ENCODE peak calls at places on chromosomes 3 and 15, in seven cellular contexts. One of them, this sample, is unnamed.
A peak's percentile ranks its signal among the peaks of the same experiment; 100 is the strongest.

GRCh38 chr15:96409231-96410138 is 79.0 kb downstream of the NR2F2 start:
- DNase-seq in dermis blood vessel endothelial cell: peak; percentile 29
- DNase-seq in aorta: no peak
- DNase-seq in NAMALWA: no peak
- DNase-seq in activated CD4-positive, CD25-positive, alpha-beta regulatory T cell: no peak
- DNase-seq in NCI-H187 treated with DMSO at 0.1 percent for 48 hours: no peak
- DNase-seq in tibial nerve: no peak
- DNase-seq in this sample: no peak

GRCh38 chr3:142447308-142447851 is 457 bp downstream of the XRN1 start:
- DNase-seq in dermis blood vessel endothelial cell: peak; percentile 55
- DNase-seq in aorta: peak; percentile 55
- DNase-seq in NAMALWA: peak; percentile 66
- DNase-seq in activated CD4-positive, CD25-positive, alpha-beta regulatory T cell: peak; percentile 20
- DNase-seq in NCI-H187 treated with DMSO at 0.1 percent for 48 hours: no peak
- DNase-seq in tibial nerve: no peak
- DNase-seq in this sample: peak; percentile 70

GRCh38 chr3:107064445-107065060 is 312.7 kb upstream of the CCDC54 start:
- DNase-seq in dermis blood vessel endothelial cell: peak; percentile 91
- DNase-seq in aorta: peak; percentile 60
- DNase-seq in NAMALWA: peak; percentile 83
- DNase-seq in activated CD4-positive, CD25-positive, alpha-beta regulatory T cell: peak; percentile 35
- DNase-seq in NCI-H187 treated with DMSO at 0.1 percent for 48 hours: peak; percentile 51
- DNase-seq in tibial nerve: peak; percentile 52
- DNase-seq in this sample: peak; percentile 86

GRCh38 chr15:77025941-77026411 is 31.1 kb downstream of the PSTPIP1 start:
- DNase-seq in dermis blood vessel endothelial cell: no peak
- DNase-seq in aorta: peak; percentile 17
- DNase-seq in NAMALWA: no peak
- DNase-seq in activated CD4-positive, CD25-positive, alpha-beta regulatory T cell: no peak
- DNase-seq in NCI-H187 treated with DMSO at 0.1 percent for 48 hours: no peak
- DNase-seq in tibial nerve: no peak
- DNase-seq in this sample: no peak

GRCh38 chr3:9301091-9301490 is 51.6 kb upstream of the SRGAP3 start:
- DNase-seq in dermis blood vessel endothelial cell: no peak
- DNase-seq in aorta: no peak
- DNase-seq in NAMALWA: no peak
- DNase-seq in activated CD4-positive, CD25-positive, alpha-beta regulatory T cell: no peak
- DNase-seq in NCI-H187 treated with DMSO at 0.1 percent for 48 hours: no peak
- DNase-seq in tibial nerve: no peak
- DNase-seq in this sample: no peak

GRCh38 chr3:57840445-57840844 is 84.3 kb downstream of the SLMAP start:
- DNase-seq in dermis blood vessel endothelial cell: no peak
- DNase-seq in aorta: no peak
- DNase-seq in NAMALWA: no peak
- DNase-seq in activated CD4-positive, CD25-positive, alpha-beta regulatory T cell: no peak
- DNase-seq in NCI-H187 treated with DMSO at 0.1 percent for 48 hours: no peak
- DNase-seq in tibial nerve: no peak
- DNase-seq in this sample: no peak

GRCh38 chr3:170876537-170876936 is 6.5 kb upstream of the RPL22L1 start:
- DNase-seq in dermis blood vessel endothelial cell: no peak
- DNase-seq in aorta: no peak
- DNase-seq in NAMALWA: no peak
- DNase-seq in activated CD4-positive, CD25-positive, alpha-beta regulatory T cell: no peak
- DNase-seq in NCI-H187 treated with DMSO at 0.1 percent for 48 hours: no peak
- DNase-seq in tibial nerve: no peak
- DNase-seq in this sample: peak; percentile 9

GRCh38 chr3:98536456-98537017 is 4.8 kb downstream of the GPR15 start:
- DNase-seq in dermis blood vessel endothelial cell: no peak
- DNase-seq in aorta: no peak
- DNase-seq in NAMALWA: no peak
- DNase-seq in activated CD4-positive, CD25-positive, alpha-beta regulatory T cell: no peak
- DNase-seq in NCI-H187 treated with DMSO at 0.1 percent for 48 hours: no peak
- DNase-seq in tibial nerve: no peak
- DNase-seq in this sample: no peak

GRCh38 chr3:111829023-111829422 is 30.0 kb upstream of the PHLDB2 start:
- DNase-seq in dermis blood vessel endothelial cell: no peak
- DNase-seq in aorta: no peak
- DNase-seq in NAMALWA: no peak
- DNase-seq in activated CD4-positive, CD25-positive, alpha-beta regulatory T cell: no peak
- DNase-seq in NCI-H187 treated with DMSO at 0.1 percent for 48 hours: no peak
- DNase-seq in tibial nerve: no peak
- DNase-seq in this sample: no peak

GRCh38 chr15:64775551-64776401 is at the start of gene RBPMS2:
- DNase-seq in dermis blood vessel endothelial cell: no peak
- DNase-seq in aorta: no peak
- DNase-seq in NAMALWA: no peak
- DNase-seq in activated CD4-positive, CD25-positive, alpha-beta regulatory T cell: no peak
- DNase-seq in NCI-H187 treated with DMSO at 0.1 percent for 48 hours: no peak
- DNase-seq in tibial nerve: no peak
- DNase-seq in this sample: no peak

GRCh38 chr15:83733206-83733605 is 79.3 kb downstream of the ADAMTSL3 start:
- DNase-seq in dermis blood vessel endothelial cell: no peak
- DNase-seq in aorta: no peak
- DNase-seq in NAMALWA: no peak
- DNase-seq in activated CD4-positive, CD25-positive, alpha-beta regulatory T cell: no peak
- DNase-seq in NCI-H187 treated with DMSO at 0.1 percent for 48 hours: no peak
- DNase-seq in tibial nerve: no peak
- DNase-seq in this sample: no peak

GRCh38 chr3:173893835-173894234 is 496.3 kb downstream of the NLGN1 start:
- DNase-seq in dermis blood vessel endothelial cell: no peak
- DNase-seq in aorta: no peak
- DNase-seq in NAMALWA: no peak
- DNase-seq in activated CD4-positive, CD25-positive, alpha-beta regulatory T cell: no peak
- DNase-seq in NCI-H187 treated with DMSO at 0.1 percent for 48 hours: no peak
- DNase-seq in tibial nerve: no peak
- DNase-seq in this sample: no peak

GRCh38 chr3:116316781-116317180 is 128.5 kb downstream of the LSAMP start:
- DNase-seq in dermis blood vessel endothelial cell: no peak
- DNase-seq in aorta: no peak
- DNase-seq in NAMALWA: no peak
- DNase-seq in activated CD4-positive, CD25-positive, alpha-beta regulatory T cell: no peak
- DNase-seq in NCI-H187 treated with DMSO at 0.1 percent for 48 hours: no peak
- DNase-seq in tibial nerve: no peak
- DNase-seq in this sample: no peak

GRCh38 chr3:61589856-61590255 is 28.5 kb downstream of the PTPRG start:
- DNase-seq in dermis blood vessel endothelial cell: peak; percentile 9
- DNase-seq in aorta: no peak
- DNase-seq in NAMALWA: no peak
- DNase-seq in activated CD4-positive, CD25-positive, alpha-beta regulatory T cell: no peak
- DNase-seq in NCI-H187 treated with DMSO at 0.1 percent for 48 hours: no peak
- DNase-seq in tibial nerve: no peak
- DNase-seq in this sample: no peak

GRCh38 chr15:63582179-63582578 is 15.0 kb upstream of the FBXL22 start:
- DNase-seq in dermis blood vessel endothelial cell: no peak
- DNase-seq in aorta: no peak
- DNase-seq in NAMALWA: no peak
- DNase-seq in activated CD4-positive, CD25-positive, alpha-beta regulatory T cell: no peak
- DNase-seq in NCI-H187 treated with DMSO at 0.1 percent for 48 hours: no peak
- DNase-seq in tibial nerve: no peak
- DNase-seq in this sample: no peak

GRCh38 chr3:5292512-5292911 is 105.0 kb downstream of the EDEM1 start:
- DNase-seq in dermis blood vessel endothelial cell: no peak
- DNase-seq in aorta: no peak
- DNase-seq in NAMALWA: no peak
- DNase-seq in activated CD4-positive, CD25-positive, alpha-beta regulatory T cell: no peak
- DNase-seq in NCI-H187 treated with DMSO at 0.1 percent for 48 hours: no peak
- DNase-seq in tibial nerve: no peak
- DNase-seq in this sample: no peak

GRCh38 chr3:160183375-160184076 is 41.7 kb upstream of the C3orf80 start:
- DNase-seq in dermis blood vessel endothelial cell: no peak
- DNase-seq in aorta: no peak
- DNase-seq in NAMALWA: no peak
- DNase-seq in activated CD4-positive, CD25-positive, alpha-beta regulatory T cell: no peak
- DNase-seq in NCI-H187 treated with DMSO at 0.1 percent for 48 hours: no peak
- DNase-seq in tibial nerve: no peak
- DNase-seq in this sample: no peak

GRCh38 chr3:131356006-131356405 is 25.6 kb upstream of the NUDT16 start:
- DNase-seq in dermis blood vessel endothelial cell: no peak
- DNase-seq in aorta: no peak
- DNase-seq in NAMALWA: no peak
- DNase-seq in activated CD4-positive, CD25-positive, alpha-beta regulatory T cell: no peak
- DNase-seq in NCI-H187 treated with DMSO at 0.1 percent for 48 hours: no peak
- DNase-seq in tibial nerve: no peak
- DNase-seq in this sample: no peak

GRCh38 chr3:150238995-150239612 is 169.0 kb upstream of the TSC22D2 start:
- DNase-seq in dermis blood vessel endothelial cell: no peak
- DNase-seq in aorta: no peak
- DNase-seq in NAMALWA: no peak
- DNase-seq in activated CD4-positive, CD25-positive, alpha-beta regulatory T cell: no peak
- DNase-seq in NCI-H187 treated with DMSO at 0.1 percent for 48 hours: peak; percentile 12
- DNase-seq in tibial nerve: no peak
- DNase-seq in this sample: no peak

GRCh38 chr3:188817920-188818239 is 353.9 kb upstream of the TPRG1 start:
- DNase-seq in dermis blood vessel endothelial cell: no peak
- DNase-seq in aorta: no peak
- DNase-seq in NAMALWA: no peak
- DNase-seq in activated CD4-positive, CD25-positive, alpha-beta regulatory T cell: no peak
- DNase-seq in NCI-H187 treated with DMSO at 0.1 percent for 48 hours: no peak
- DNase-seq in tibial nerve: no peak
- DNase-seq in this sample: no peak

GRCh38 chr3:155870945-155871745 is 695 bp downstream of the GMPS start:
- DNase-seq in dermis blood vessel endothelial cell: peak; percentile 54
- DNase-seq in aorta: peak; percentile 75
- DNase-seq in NAMALWA: peak; percentile 46
- DNase-seq in activated CD4-positive, CD25-positive, alpha-beta regulatory T cell: peak; percentile 12
- DNase-seq in NCI-H187 treated with DMSO at 0.1 percent for 48 hours: no peak
- DNase-seq in tibial nerve: peak; percentile 35
- DNase-seq in this sample: peak; percentile 82

GRCh38 chr3:156293566-156293965 is 173.2 kb downstream of the KCNAB1 start:
- DNase-seq in dermis blood vessel endothelial cell: no peak
- DNase-seq in aorta: no peak
- DNase-seq in NAMALWA: no peak
- DNase-seq in activated CD4-positive, CD25-positive, alpha-beta regulatory T cell: no peak
- DNase-seq in NCI-H187 treated with DMSO at 0.1 percent for 48 hours: no peak
- DNase-seq in tibial nerve: no peak
- DNase-seq in this sample: no peak

GRCh38 chr15:42704492-42704926 is 32.4 kb downstream of the CDAN1 start:
- DNase-seq in dermis blood vessel endothelial cell: peak; percentile 89
- DNase-seq in aorta: peak; percentile 71
- DNase-seq in NAMALWA: peak; percentile 70
- DNase-seq in activated CD4-positive, CD25-positive, alpha-beta regulatory T cell: peak; percentile 17
- DNase-seq in NCI-H187 treated with DMSO at 0.1 percent for 48 hours: no peak
- DNase-seq in tibial nerve: no peak
- DNase-seq in this sample: peak; percentile 92

GRCh38 chr3:117756580-117756979 is 1047.0 kb downstream of the TUSC7 start:
- DNase-seq in dermis blood vessel endothelial cell: no peak
- DNase-seq in aorta: no peak
- DNase-seq in NAMALWA: no peak
- DNase-seq in activated CD4-positive, CD25-positive, alpha-beta regulatory T cell: no peak
- DNase-seq in NCI-H187 treated with DMSO at 0.1 percent for 48 hours: no peak
- DNase-seq in tibial nerve: no peak
- DNase-seq in this sample: no peak

GRCh38 chr15:42622328-42622925 is 47.0 kb downstream of the STARD9 start:
- DNase-seq in dermis blood vessel endothelial cell: no peak
- DNase-seq in aorta: no peak
- DNase-seq in NAMALWA: no peak
- DNase-seq in activated CD4-positive, CD25-positive, alpha-beta regulatory T cell: no peak
- DNase-seq in NCI-H187 treated with DMSO at 0.1 percent for 48 hours: no peak
- DNase-seq in tibial nerve: no peak
- DNase-seq in this sample: no peak

GRCh38 chr3:172953576-172953975 is 187.5 kb downstream of the SPATA16 start:
- DNase-seq in dermis blood vessel endothelial cell: no peak
- DNase-seq in aorta: no peak
- DNase-seq in NAMALWA: no peak
- DNase-seq in activated CD4-positive, CD25-positive, alpha-beta regulatory T cell: no peak
- DNase-seq in NCI-H187 treated with DMSO at 0.1 percent for 48 hours: no peak
- DNase-seq in tibial nerve: no peak
- DNase-seq in this sample: no peak

GRCh38 chr15:57686657-57687056 is 19.9 kb upstream of the POLR2M start:
- DNase-seq in dermis blood vessel endothelial cell: no peak
- DNase-seq in aorta: no peak
- DNase-seq in NAMALWA: no peak
- DNase-seq in activated CD4-positive, CD25-positive, alpha-beta regulatory T cell: no peak
- DNase-seq in NCI-H187 treated with DMSO at 0.1 percent for 48 hours: no peak
- DNase-seq in tibial nerve: no peak
- DNase-seq in this sample: no peak

GRCh38 chr3:44318929-44319328 is 19.6 kb upstream of the TCAIM start:
- DNase-seq in dermis blood vessel endothelial cell: peak; percentile 15
- DNase-seq in aorta: no peak
- DNase-seq in NAMALWA: no peak
- DNase-seq in activated CD4-positive, CD25-positive, alpha-beta regulatory T cell: no peak
- DNase-seq in NCI-H187 treated with DMSO at 0.1 percent for 48 hours: no peak
- DNase-seq in tibial nerve: no peak
- DNase-seq in this sample: no peak

GRCh38 chr15:98804057-98804380 is 155.7 kb downstream of the IGF1R start:
- DNase-seq in dermis blood vessel endothelial cell: no peak
- DNase-seq in aorta: no peak
- DNase-seq in NAMALWA: peak; percentile 12
- DNase-seq in activated CD4-positive, CD25-positive, alpha-beta regulatory T cell: no peak
- DNase-seq in NCI-H187 treated with DMSO at 0.1 percent for 48 hours: no peak
- DNase-seq in tibial nerve: no peak
- DNase-seq in this sample: no peak

GRCh38 chr15:33309602-33310276 is 1.0 kb upstream of the RYR3 start:
- DNase-seq in dermis blood vessel endothelial cell: peak; percentile 28
- DNase-seq in aorta: peak; percentile 52
- DNase-seq in NAMALWA: peak; percentile 54
- DNase-seq in activated CD4-positive, CD25-positive, alpha-beta regulatory T cell: no peak
- DNase-seq in NCI-H187 treated with DMSO at 0.1 percent for 48 hours: no peak
- DNase-seq in tibial nerve: no peak
- DNase-seq in this sample: peak; percentile 45

GRCh38 chr3:172156309-172156998 is 117.1 kb downstream of the FNDC3B start:
- DNase-seq in dermis blood vessel endothelial cell: peak; percentile 51
- DNase-seq in aorta: peak; percentile 63
- DNase-seq in NAMALWA: no peak
- DNase-seq in activated CD4-positive, CD25-positive, alpha-beta regulatory T cell: no peak
- DNase-seq in NCI-H187 treated with DMSO at 0.1 percent for 48 hours: no peak
- DNase-seq in tibial nerve: no peak
- DNase-seq in this sample: no peak

GRCh38 chr15:48190932-48191573 is 412 bp upstream of the CTXN2 start:
- DNase-seq in dermis blood vessel endothelial cell: peak; percentile 78
- DNase-seq in aorta: peak; percentile 80
- DNase-seq in NAMALWA: peak; percentile 26
- DNase-seq in activated CD4-positive, CD25-positive, alpha-beta regulatory T cell: peak; percentile 3
- DNase-seq in NCI-H187 treated with DMSO at 0.1 percent for 48 hours: no peak
- DNase-seq in tibial nerve: peak; percentile 22
- DNase-seq in this sample: peak; percentile 69

GRCh38 chr15:58136731-58137130 is 1.4 kb upstream of the AQP9 start:
- DNase-seq in dermis blood vessel endothelial cell: no peak
- DNase-seq in aorta: no peak
- DNase-seq in NAMALWA: no peak
- DNase-seq in activated CD4-positive, CD25-positive, alpha-beta regulatory T cell: no peak
- DNase-seq in NCI-H187 treated with DMSO at 0.1 percent for 48 hours: no peak
- DNase-seq in tibial nerve: no peak
- DNase-seq in this sample: no peak

This sample was measured in Karpas-422.